ENCODE peak calls at places on chromosome 2, in six cellular contexts. Z, T, S, F, B and C are unnamed samples.

GRCh38 chr2:222750533-222750932 is 79.1 kb downstream of the MOGAT1 start:
- DNase-seq in Z (no peak), T (no peak), S (no peak), F (no peak), B (no peak), C (no peak)

GRCh38 chr2:6580982-6581381 is 284.7 kb downstream of the CMPK2 start:
- DNase-seq in Z (no peak), T (no peak), S (no peak), F (no peak), B (no peak), C (no peak)

GRCh38 chr2:158214431-158214830 is 112.8 kb downstream of the UPP2 start:
- DNase-seq in Z (no peak), T (no peak), S (no peak), F (peak; percentile 16), B (no peak), C (peak; percentile 24)

GRCh38 chr2:48566582-48566981 is 36.6 kb downstream of the STON1 start:
- DNase-seq in Z (no peak), T (no peak), S (no peak), F (peak; percentile 18), B (no peak), C (no peak)

GRCh38 chr2:15874311-15874710 is 66.0 kb upstream of the MYCN start:
- DNase-seq in Z (no peak), T (no peak), S (no peak), F (no peak), B (no peak), C (no peak)

GRCh38 chr2:129877795-129878775 is 101.4 kb upstream of the RAB6C start:
- DNase-seq in Z (peak; percentile 66), T (peak; percentile 64), S (no peak), F (peak; percentile 22), B (no peak), C (peak; percentile 88)

GRCh38 chr2:21467910-21468309 is 344.1 kb downstream of the TDRD15 start:
- DNase-seq in Z (no peak), T (no peak), S (no peak), F (no peak), B (no peak), C (no peak)

GRCh38 chr2:66919286-66919685 is 477.8 kb upstream of the ETAA1 start:
- DNase-seq in Z (no peak), T (no peak), S (no peak), F (no peak), B (no peak), C (no peak)

GRCh38 chr2:150392614-150393013 is 94.9 kb downstream of the RND3 start:
- DNase-seq in Z (no peak), T (no peak), S (no peak), F (no peak), B (no peak), C (no peak)

GRCh38 chr2:70357076-70358071 is 55.5 kb upstream of the FAM136A start:
- DNase-seq in Z (no peak), T (no peak), S (no peak), F (no peak), B (no peak), C (no peak)

GRCh38 chr2:150417278-150417677 is 70.2 kb downstream of the RND3 start:
- DNase-seq in Z (no peak), T (no peak), S (no peak), F (no peak), B (no peak), C (no peak)

GRCh38 chr2:80122675-80123074 is 181.9 kb downstream of the LRRTM1 start:
- DNase-seq in Z (no peak), T (no peak), S (no peak), F (no peak), B (no peak), C (no peak)

GRCh38 chr2:240642806-240643092 is 17.5 kb downstream of the GPR35 start:
- DNase-seq in Z (no peak), T (no peak), S (no peak), F (no peak), B (no peak), C (peak; percentile 4)

GRCh38 chr2:190477563-190478454 is 56.7 kb downstream of the NEMP2 start:
- DNase-seq in Z (no peak), T (no peak), S (no peak), F (peak; percentile 31), B (no peak), C (no peak)

GRCh38 chr2:171086352-171087290 is 74.1 kb downstream of the TLK1 start:
- DNase-seq in Z (no peak), T (no peak), S (peak; percentile 58), F (peak; percentile 58), B (no peak), C (no peak)

GRCh38 chr2:148719941-148720436 is 75.4 kb downstream of the EPC2 start:
- DNase-seq in Z (no peak), T (no peak), S (no peak), F (no peak), B (no peak), C (no peak)

GRCh38 chr2:72952110-72952823 is 34.9 kb downstream of the EMX1 start:
- DNase-seq in Z (no peak), T (no peak), S (no peak), F (no peak), B (no peak), C (no peak)

GRCh38 chr2:70141754-70142589 is 48.8 kb downstream of the C2orf42 start:
- DNase-seq in Z (no peak), T (no peak), S (peak; percentile 62), F (no peak), B (no peak), C (no peak)

GRCh38 chr2:36549063-36549662 is 48.8 kb downstream of the FEZ2 start:
- DNase-seq in Z (no peak), T (no peak), S (no peak), F (no peak), B (no peak), C (no peak)